ENCODE peak calls at places on chromosomes 12 and 14, in four cellular contexts. W is IMR-90, F is trophoblast cell, I is neuronal stem cell. V is an unnamed sample.

GRCh38 chr14:98580131-98580678 is 691.8 kb downstream of the BCL11B start:
- DNase-seq in I (no peak), W (no peak), F (peak), V (no peak)

GRCh38 chr14:100076133-100076532 is 10.9 kb downstream of the EVL start:
- DNase-seq in I (no peak), W (peak), F (peak), V (peak)

GRCh38 chr14:100691395-100692025 is 35.2 kb upstream of the DLK1 start:
- DNase-seq in F (no peak), W (no peak), I (no peak), V (no peak)

GRCh38 chr14:71208702-71209357 is 301.6 kb downstream of the PCNX1 start:
- DNase-seq in I (no peak), W (no peak), F (no peak), V (no peak)

GRCh38 chr14:34943506-34943905 is 39.3 kb upstream of the SRP54 start:
- DNase-seq in I (no peak), W (no peak), F (no peak), V (no peak)

GRCh38 chr14:95046711-95047681 is 110.3 kb downstream of the DICER1 start:
- DNase-seq in F (no peak), W (peak), I (no peak), V (peak)

GRCh38 chr14:59020382-59020781 is 168.1 kb upstream of the DAAM1 start:
- DNase-seq in I (no peak), W (peak), F (peak), V (no peak)

GRCh38 chr14:77641207-77641533 is 24.7 kb upstream of the SPTLC2 start:
- DNase-seq in I (no peak), F (no peak), W (no peak), V (no peak)

GRCh38 chr12:30905483-30906009 is 21.0 kb upstream of the TSPAN11 start:
- DNase-seq in W (no peak), I (no peak), F (peak), V (no peak)

GRCh38 chr14:101774006-101774755 is 12.7 kb downstream of the PPP2R5C start:
- DNase-seq in W (no peak), I (no peak), F (no peak), V (no peak)

GRCh38 chr14:104601786-104602185 is 2.8 kb downstream of the TMEM179 start:
- DNase-seq in F (no peak), I (no peak), W (peak), V (no peak)

DNA sequence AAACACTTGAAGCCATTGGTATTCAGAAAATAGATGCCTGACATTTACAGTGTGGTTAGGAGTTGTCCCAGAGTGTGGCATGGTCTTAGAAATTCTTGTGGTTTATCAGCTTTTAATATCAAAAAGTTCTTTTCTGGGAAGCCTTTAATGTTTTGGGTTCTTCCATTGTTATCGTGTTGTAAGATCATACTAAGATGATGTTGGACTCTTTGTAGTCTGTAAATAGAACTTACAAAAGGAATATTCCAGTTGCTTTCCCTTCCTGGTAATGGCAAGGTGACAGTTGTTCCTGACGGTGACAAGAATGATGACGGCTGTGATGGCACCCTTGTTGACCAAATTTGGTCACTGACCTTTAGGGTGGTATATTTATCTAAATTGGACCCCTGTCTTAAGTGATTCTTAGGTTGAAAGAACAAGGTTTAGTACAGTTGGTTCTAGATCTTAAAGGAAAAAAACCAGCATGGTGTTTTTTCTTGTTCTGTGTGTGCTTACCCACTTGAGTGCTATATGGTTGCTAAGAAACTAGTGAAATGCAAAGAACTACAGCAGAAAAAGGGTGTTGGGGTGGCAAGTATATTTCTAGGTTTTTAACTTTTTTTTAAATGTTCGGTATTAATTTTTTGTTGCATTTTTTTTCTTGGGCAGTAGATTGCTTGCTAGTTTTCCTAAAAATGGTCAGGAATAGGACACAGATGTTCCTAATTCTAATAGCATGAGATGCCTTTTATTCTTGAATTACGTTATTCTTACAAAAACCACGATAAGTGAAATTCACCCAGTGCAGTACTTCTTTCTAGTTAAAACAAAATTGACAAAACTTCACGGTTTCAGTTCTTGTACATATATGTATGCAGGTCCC is 2.1 kb downstream of the ATP2A2 start:
- DNase-seq in F (no peak), W (no peak), I (no peak), V (no peak)
- H3K9ac ChIP-seq in F (no peak), W (peak), I (no peak), V (no peak)

GRCh38 chr14:22837059-22837749 is 819 bp downstream of the MMP14 start:
- DNase-seq in I (no peak), W (peak), F (peak), V (no peak)

GRCh38 chr14:22837750-22838538 is 1.6 kb downstream of the MMP14 start:
- DNase-seq in W (peak), I (no peak), F (peak), V (no peak)

GRCh38 chr14:22836301-22837058 is at the start of gene MMP14:
- DNase-seq in F (peak), W (peak), I (no peak), V (peak)

GRCh38 chr14:22839159-22839779 is 2.9 kb downstream of the MMP14 start:
- DNase-seq in F (peak), I (no peak), W (peak), V (no peak)

GRCh38 chr14:22838631-22839041 is 2.3 kb downstream of the MMP14 start:
- DNase-seq in W (peak), I (no peak), F (peak), V (no peak)
- H3K18ac ChIP-seq in W (peak), I (peak), F (peak), V (no peak)

DNA sequence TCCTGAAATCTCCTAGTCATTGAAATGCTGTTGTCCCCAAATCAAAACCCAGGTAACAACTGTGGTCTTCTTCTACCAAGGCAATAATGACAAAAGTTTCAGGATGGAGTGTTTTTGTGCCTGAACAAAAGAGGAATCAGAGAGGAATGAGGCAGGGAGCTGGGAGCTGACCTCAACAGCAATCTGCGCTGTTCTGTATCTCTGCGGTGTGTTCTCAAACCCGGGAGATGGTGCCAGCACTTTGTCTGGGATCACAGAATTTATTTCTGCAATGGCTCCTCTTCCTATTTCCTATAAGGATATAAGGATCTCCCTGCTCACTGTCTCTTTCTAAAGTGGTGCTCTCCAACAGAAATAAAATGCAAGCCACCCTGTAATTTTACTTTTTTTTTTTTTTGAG is 449 bp upstream of the GLT8D2 start:
- DNase-seq in F (no peak), I (no peak), W (no peak), V (no peak)
- H2AFZ ChIP-seq in F (no peak), I (peak), W (peak), V (no peak)

DNA sequence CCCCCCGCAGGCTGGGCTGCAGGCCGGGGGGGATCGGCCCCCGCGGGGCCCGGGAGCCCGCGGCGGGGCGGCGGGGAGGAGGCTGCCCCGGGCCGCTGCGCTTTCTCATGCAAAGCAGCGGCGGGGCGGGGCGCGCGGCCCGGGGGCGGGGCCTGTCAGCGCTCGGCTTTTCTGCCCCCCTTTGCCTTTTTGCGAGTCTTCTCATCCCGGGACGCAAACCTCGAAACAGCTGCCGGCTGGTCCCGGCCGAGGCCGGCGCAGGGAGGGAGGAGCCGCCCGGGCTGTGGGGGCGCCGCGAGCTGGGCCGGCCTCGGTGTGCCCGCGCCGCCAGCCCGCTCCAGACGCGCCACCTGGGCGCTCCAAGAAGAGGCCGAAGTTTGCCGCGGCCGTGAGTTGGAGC is at the start of gene FZD10:
- DNase-seq in W (no peak), F (peak), I (peak), V (peak)
- H3K9ac ChIP-seq in W (no peak), F (no peak), I (peak), V (no peak)

DNA sequence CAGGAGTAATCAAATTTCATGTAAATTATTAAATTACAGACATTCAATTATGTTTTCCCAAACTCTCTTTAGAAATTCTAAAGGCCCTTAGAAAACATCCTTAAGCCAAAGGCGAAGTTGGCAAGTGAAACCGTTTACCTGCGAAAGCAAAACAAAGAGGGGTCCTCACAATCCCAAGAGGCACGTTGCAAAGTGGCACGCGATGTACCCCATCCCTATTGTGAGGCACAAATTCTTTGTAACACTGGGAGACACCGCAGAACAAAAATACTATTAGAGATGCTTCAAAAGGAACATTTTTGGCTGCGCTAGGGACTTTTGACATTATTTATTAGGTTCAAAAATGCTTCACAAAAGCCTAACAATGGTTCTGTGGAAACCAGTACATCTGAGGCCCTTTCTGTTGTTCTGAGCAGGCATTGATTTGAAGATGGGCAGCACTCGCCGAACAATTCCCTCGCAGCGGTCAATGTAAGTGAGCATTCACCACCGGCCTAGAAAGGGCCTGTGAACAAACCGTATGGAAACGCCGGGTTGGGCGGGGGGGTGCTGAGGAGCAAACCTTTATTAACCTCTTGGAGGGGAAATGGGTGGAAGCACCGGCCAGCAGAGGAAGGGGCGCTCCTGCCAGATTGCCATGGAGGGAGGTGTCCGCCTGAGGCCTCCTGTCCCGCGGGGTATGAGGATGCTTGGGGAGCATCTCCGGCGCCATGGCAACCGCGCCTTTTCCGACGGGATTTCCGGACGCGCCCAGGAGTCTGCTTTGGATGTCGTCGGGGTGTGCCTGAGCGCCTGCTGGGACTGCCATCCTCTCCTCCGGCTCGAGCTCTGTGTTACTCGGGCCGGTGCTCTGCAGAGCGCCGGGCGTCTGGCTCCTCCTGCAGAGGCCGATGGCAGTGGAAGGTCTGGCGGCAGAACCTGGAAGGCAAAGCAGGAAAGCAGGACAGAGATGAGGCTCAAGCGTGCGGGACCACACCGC is 193.8 kb downstream of the C12orf42 start:
- DNase-seq in W (no peak), I (peak), F (no peak), V (peak)
- H3K18ac ChIP-seq in W (no peak), I (peak), F (no peak), V (no peak)

GRCh38 chr14:25396128-25396527 is 346.2 kb upstream of the STXBP6 start:
- DNase-seq in W (no peak), I (no peak), F (no peak), V (no peak)

GRCh38 chr14:25394791-25395391 is 344.9 kb upstream of the STXBP6 start:
- DNase-seq in F (no peak), W (no peak), I (no peak), V (no peak)

GRCh38 chr14:25389948-25390347 is 340.0 kb upstream of the STXBP6 start:
- DNase-seq in W (no peak), F (no peak), I (no peak), V (no peak)

DNA sequence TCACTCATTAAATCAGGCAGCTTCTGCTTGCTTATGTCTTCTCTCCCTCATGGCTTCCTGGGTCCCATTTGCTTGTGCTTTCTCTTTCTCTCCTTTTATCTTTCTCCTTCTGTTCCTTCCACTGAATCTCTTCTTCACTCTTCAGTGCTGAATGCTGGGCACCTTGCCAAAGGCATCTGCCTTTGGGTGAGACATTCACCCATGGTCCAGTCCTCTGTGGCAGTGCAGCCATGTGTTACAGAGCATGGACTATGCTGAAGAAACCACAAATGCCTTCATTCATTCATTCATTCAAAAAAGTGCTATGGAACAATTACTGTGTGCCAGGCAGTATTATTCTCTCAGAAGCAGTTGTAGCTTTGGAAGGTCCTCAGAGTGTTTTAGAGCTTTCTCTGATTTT is 344.4 kb upstream of the STXBP6 start:
- DNase-seq in F (no peak), W (no peak), I (no peak), V (no peak)
- H2AFZ ChIP-seq in F (no peak), W (no peak), I (no peak), V (no peak)

GRCh38 chr12:7788316-7788689 is 899 bp upstream of the NANOG start:
- DNase-seq in I (no peak), W (no peak), F (no peak), V (no peak)

GRCh38 chr12:7782055-7782454 is 7.1 kb upstream of the NANOG start:
- DNase-seq in W (no peak), I (no peak), F (no peak), V (no peak)

GRCh38 chr12:7787574-7788315 is 1.5 kb upstream of the NANOG start:
- DNase-seq in I (no peak), F (no peak), W (no peak), V (peak)
- H3K9ac ChIP-seq in I (no peak), F (no peak), W (no peak), V (peak)

GRCh38 chr12:113609692-113610469 is 138.2 kb upstream of the LHX5 start:
- DNase-seq in W (no peak), I (peak), F (no peak), V (peak)
- H3K18ac ChIP-seq in W (no peak), I (peak), F (no peak), V (no peak)